ENCODE peak calls at places on chromosomes 7 and 10, in nine cellular contexts. I, A, P, N, T, Y, L, U and R are unnamed samples.

GRCh38 chr10:12774219-12774894 is 227.2 kb downstream of the CCDC3 start:
- DNase-seq in I (no peak), A (no peak), P (no peak), N (peak; percentile 64), T (no peak), Y (no peak), L (no peak), U (no peak), R (no peak)

GRCh38 chr10:43502931-43503330 is 66.0 kb downstream of the ZNF487 start:
- DNase-seq in I (no peak), A (no peak), P (no peak), N (no peak), T (no peak), Y (no peak), L (no peak), U (no peak), R (no peak)

GRCh38 chr10:85430991-85431390 is 935.6 kb downstream of the GRID1 start:
- DNase-seq in I (no peak), A (peak; percentile 90), P (no peak), N (no peak), T (no peak), Y (no peak), L (no peak), U (no peak), R (no peak)

GRCh38 chr7:39154815-39155214 is 177.1 kb downstream of the POU6F2 start:
- DNase-seq in I (no peak), A (no peak), P (no peak), N (no peak), T (no peak), Y (no peak), L (no peak), U (no peak), R (no peak)

GRCh38 chr10:5631936-5632335 is 34.5 kb downstream of the ASB13 start:
- DNase-seq in I (no peak), A (peak; percentile 78), P (no peak), N (no peak), T (no peak), Y (no peak), L (no peak), U (no peak), R (no peak)

GRCh38 chr7:70183278-70183677 is 585.0 kb downstream of the AUTS2 start:
- DNase-seq in I (no peak), A (no peak), P (no peak), N (peak; percentile 29), T (no peak), Y (no peak), L (no peak), U (peak; percentile 88), R (no peak)

GRCh38 chr7:3381073-3381685 is 80.1 kb downstream of the SDK1 start:
- DNase-seq in I (no peak), A (no peak), P (no peak), N (no peak), T (no peak), Y (no peak), L (no peak), U (no peak), R (no peak)

GRCh38 chr10:9222917-9223316 is 1168.4 kb downstream of the GATA3 start:
- DNase-seq in I (no peak), A (no peak), P (no peak), N (no peak), T (no peak), Y (no peak), L (no peak), U (no peak), R (no peak)

GRCh38 chr10:49746626-49747302 is 15.4 kb downstream of the OGDHL start:
- DNase-seq in I (no peak), A (no peak), P (no peak), N (no peak), T (no peak), Y (no peak), L (peak; percentile 16), U (no peak), R (no peak)

GRCh38 chr7:100991631-100992030 is 22.3 kb downstream of the MUC12 start:
- DNase-seq in I (no peak), A (no peak), P (no peak), N (no peak), T (no peak), Y (no peak), L (no peak), U (no peak), R (no peak)

GRCh38 chr7:116999316-116999715 is 46.0 kb downstream of the ST7 start:
- DNase-seq in I (no peak), A (no peak), P (no peak), N (no peak), T (no peak), Y (no peak), L (no peak), U (no peak), R (no peak)

GRCh38 chr10:89805599-89806013 is 104.2 kb downstream of the KIF20B start:
- DNase-seq in I (no peak), A (no peak), P (no peak), N (no peak), T (peak; percentile 64), Y (no peak), L (no peak), U (no peak), R (no peak)

GRCh38 chr10:93999401-93999851 is 5.7 kb downstream of the PLCE1 start:
- DNase-seq in I (peak; percentile 78), A (no peak), P (no peak), N (peak; percentile 85), T (no peak), Y (no peak), L (peak; percentile 71), U (no peak), R (no peak)